ENCODE peak calls at places on chromosome 2, in nine cellular contexts. Q is activated CD8-positive, alpha-beta T cell treated with anti-CD3 and anti-CD28 coated beads for 36 hours; H is neural progenitor cell; P is MM.1S; G is ovary; J is BJ; N is upper lobe of right lung; S is Peyer's patch; F is ascending aorta. M is an unnamed sample.

GRCh38 chr2:224847961-224848850 is 132.0 kb upstream of the CCDC195 start:
- DNase-seq in Q (no peak), H (no peak), P (no peak), G (peak; percentile 28), J (no peak), N (no peak), S (no peak), F (peak; percentile 79), M (no peak)

GRCh38 chr2:203823179-203823578 is 44.4 kb upstream of the CTLA4 start:
- DNase-seq in Q (no peak), H (no peak), P (no peak), G (no peak), J (no peak), N (no peak), S (no peak), F (no peak), M (no peak)

GRCh38 chr2:841036-841435 is 109.6 kb upstream of the SNTG2 start:
- DNase-seq in Q (no peak), H (no peak), P (no peak), G (no peak), J (no peak), N (no peak), S (no peak), F (no peak), M (no peak)

GRCh38 chr2:218888341-218888740 is 7.7 kb downstream of the WNT10A start:
- DNase-seq in Q (no peak), H (no peak), P (no peak), G (no peak), J (no peak), N (no peak), S (no peak), F (no peak), M (peak; percentile 4)

GRCh38 chr2:96883306-96883705 is 13.4 kb upstream of the SEMA4C start:
- DNase-seq in Q (no peak), H (no peak), P (no peak), G (no peak), J (no peak), N (no peak), S (no peak), F (no peak), M (no peak)

GRCh38 chr2:55511508-55512124 is 7.9 kb upstream of the CFAP36 start:
- DNase-seq in Q (no peak), H (peak; percentile 64), P (no peak), G (no peak), J (no peak), N (no peak), S (no peak), F (no peak), M (no peak)

GRCh38 chr2:216350214-216350789 is 22.0 kb downstream of the MARCHF4 start:
- DNase-seq in Q (peak; percentile 74), H (no peak), P (no peak), G (no peak), J (no peak), N (no peak), S (peak; percentile 48), F (no peak), M (no peak)

GRCh38 chr2:42865884-42866861 is 73.8 kb upstream of the HAAO start:
- DNase-seq in Q (no peak), H (no peak), P (no peak), G (no peak), J (no peak), N (no peak), S (peak; percentile 45), F (peak; percentile 76), M (no peak)

GRCh38 chr2:28725021-28725711 is 26.5 kb upstream of the PPP1CB start:
- DNase-seq in Q (no peak), H (no peak), P (no peak), G (no peak), J (no peak), N (no peak), S (no peak), F (no peak), M (no peak)

GRCh38 chr2:132438650-132439030 is 22.0 kb downstream of the GPR39 start:
- DNase-seq in Q (peak; percentile 17), H (no peak), P (no peak), G (no peak), J (peak; percentile 86), N (no peak), S (no peak), F (no peak), M (no peak)

GRCh38 chr2:143458258-143458954 is 329.2 kb downstream of the ARHGAP15 start:
- DNase-seq in Q (no peak), H (no peak), P (no peak), G (no peak), J (no peak), N (no peak), S (no peak), F (no peak), M (no peak)

GRCh38 chr2:23469142-23469540 is 84.2 kb downstream of the KLHL29 start:
- DNase-seq in Q (no peak), H (no peak), P (no peak), G (no peak), J (no peak), N (peak; percentile 46), S (peak; percentile 34), F (peak; percentile 34), M (no peak)

GRCh38 chr2:65939687-65940086 is 495.2 kb upstream of the MEIS1 start:
- DNase-seq in Q (no peak), H (no peak), P (no peak), G (no peak), J (no peak), N (no peak), S (no peak), F (no peak), M (no peak)
- TF ChIP-seq CTCF in Q (no peak), H (no peak), P (no peak), G (no peak), J (no peak), N (no peak), S (no peak), F (no peak), M (no peak)

GRCh38 chr2:222861411-222862067 is 703 bp downstream of the ACSL3 start:
- DNase-seq in Q (peak; percentile 56), H (no peak), P (peak; percentile 42), G (peak; percentile 68), J (no peak), N (peak; percentile 80), S (peak; percentile 61), F (peak; percentile 73), M (peak; percentile 62)
- TF ChIP-seq CTCF in Q (no peak), H (no peak), P (no peak), G (no peak), J (no peak), N (no peak), S (no peak), F (peak; percentile 4), M (no peak)

GRCh38 chr2:175964195-175964594 is 37.9 kb downstream of the LNPK start:
- DNase-seq in Q (no peak), H (no peak), P (no peak), G (no peak), J (no peak), N (no peak), S (no peak), F (no peak), M (no peak)
- TF ChIP-seq CTCF in Q (no peak), H (peak; percentile 13), P (peak; percentile 14), G (no peak), J (no peak), N (peak; percentile 5), S (peak; percentile 42), F (no peak), M (no peak)

DNA sequence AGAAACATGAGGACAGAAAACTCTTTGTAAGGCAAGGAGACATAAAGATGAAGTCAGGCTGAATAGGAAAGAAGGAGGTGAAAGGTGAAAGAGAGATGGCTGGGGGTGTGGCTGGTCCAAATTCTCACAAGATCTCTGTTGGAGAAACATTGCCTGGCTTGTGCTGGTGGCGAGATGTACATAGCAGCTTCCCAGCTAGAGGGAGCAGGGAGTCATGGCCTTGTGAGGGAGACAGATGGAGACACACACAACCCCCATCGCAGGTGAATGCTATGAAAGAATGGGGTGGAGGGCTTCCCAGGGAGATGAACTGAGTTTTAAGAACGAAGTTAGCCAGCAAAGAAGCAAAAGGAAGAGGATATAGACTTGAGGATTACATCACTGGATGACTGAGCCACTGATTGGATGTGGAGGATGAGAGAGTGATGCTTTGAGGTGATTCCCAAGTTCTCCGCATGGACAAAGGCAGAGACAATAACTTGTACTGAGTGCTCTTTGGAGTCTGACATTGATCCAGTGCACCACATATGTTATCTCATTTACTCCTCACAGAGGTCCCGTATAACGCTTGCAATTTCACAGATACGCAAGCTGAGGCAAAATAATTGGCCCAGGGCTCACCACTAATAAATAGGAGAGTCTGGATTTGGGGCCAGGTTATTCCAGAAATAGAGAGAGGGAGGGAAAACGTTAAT is 3.6 kb upstream of the EMX1 start:
- DNase-seq in Q (no peak), H (peak; percentile 48), P (no peak), G (no peak), J (no peak), N (no peak), S (peak; percentile 25), F (no peak), M (peak; percentile 6)
- TF ChIP-seq CTCF in Q (no peak), H (peak; percentile 28), P (no peak), G (no peak), J (peak; percentile 29), N (no peak), S (no peak), F (no peak), M (no peak)

GRCh38 chr2:68645523-68645922 is 2.1 kb downstream of the PROKR1 start:
- DNase-seq in Q (peak; percentile 38), H (no peak), P (no peak), G (no peak), J (no peak), N (no peak), S (no peak), F (no peak), M (no peak)

GRCh38 chr2:68650645-68651044 is 7.3 kb downstream of the PROKR1 start:
- DNase-seq in Q (no peak), H (no peak), P (no peak), G (no peak), J (no peak), N (no peak), S (no peak), F (no peak), M (no peak)

GRCh38 chr2:68643874-68644485 is 601 bp downstream of the PROKR1 start:
- DNase-seq in Q (no peak), H (no peak), P (no peak), G (no peak), J (no peak), N (no peak), S (no peak), F (no peak), M (no peak)

GRCh38 chr2:68643011-68643873 is at the start of gene PROKR1:
- DNase-seq in Q (peak; percentile 18), H (peak; percentile 89), P (no peak), G (peak; percentile 42), J (no peak), N (peak; percentile 77), S (peak; percentile 45), F (no peak), M (no peak)

DNA sequence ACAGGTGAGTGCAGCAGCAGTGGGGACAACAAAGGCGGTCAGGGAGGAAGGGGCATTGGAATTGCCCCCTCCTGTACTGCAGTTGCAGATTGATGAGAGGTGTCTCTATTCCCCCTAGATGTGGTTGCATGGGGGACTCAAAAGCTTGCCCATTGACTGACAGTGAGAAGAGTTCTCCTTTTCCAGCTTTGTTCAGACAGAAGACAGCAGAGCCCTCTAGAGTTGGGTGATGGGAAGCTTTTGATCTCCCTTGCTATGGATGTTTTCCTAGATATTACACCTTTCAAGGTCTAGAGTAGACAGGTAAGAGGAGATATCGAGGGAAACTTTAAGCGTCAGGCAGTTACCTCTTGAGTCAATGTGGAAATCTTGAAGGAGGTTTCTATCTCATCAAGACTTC is 2.9 kb downstream of the PROKR1 start:
- DNase-seq in Q (no peak), H (no peak), P (no peak), G (no peak), J (no peak), N (no peak), S (no peak), F (no peak), M (no peak)
- TF ChIP-seq CTCF in Q (no peak), H (peak; percentile 13), P (no peak), G (no peak), J (no peak), N (no peak), S (no peak), F (no peak), M (no peak)

M was measured in GM20000.